ENCODE peak calls at places on chromosome 2, in seven cellular contexts. One of them, this sample, is unnamed.

GRCh38 chr2:45986509-45986908 is 310.7 kb upstream of the EPAS1 start:
- DNase-seq in mesenchymal stem cell: no peak
- DNase-seq in H9: no peak
- DNase-seq in neuronal stem cell: no peak
- DNase-seq in IMR-90: no peak
- DNase-seq in mesendoderm: no peak
- DNase-seq in trophoblast cell: no peak
- DNase-seq in this sample: peak

GRCh38 chr2:36352024-36352398 is 3.6 kb upstream of the CRIM1 start:
- DNase-seq in mesenchymal stem cell: peak
- DNase-seq in H9: peak
- DNase-seq in neuronal stem cell: no peak
- DNase-seq in IMR-90: peak
- DNase-seq in mesendoderm: peak
- DNase-seq in trophoblast cell: no peak
- DNase-seq in this sample: no peak

GRCh38 chr2:161273038-161273760 is 35.0 kb upstream of the PSMD14 start:
- DNase-seq in mesenchymal stem cell: peak
- DNase-seq in H9: no peak
- DNase-seq in neuronal stem cell: peak
- DNase-seq in IMR-90: peak
- DNase-seq in mesendoderm: peak
- DNase-seq in trophoblast cell: peak
- DNase-seq in this sample: no peak

GRCh38 chr2:236162804-236163482 is 5.2 kb downstream of the GBX2 start:
- DNase-seq in mesenchymal stem cell: no peak
- DNase-seq in H9: no peak
- DNase-seq in neuronal stem cell: peak
- DNase-seq in IMR-90: no peak
- DNase-seq in mesendoderm: no peak
- DNase-seq in trophoblast cell: no peak
- DNase-seq in this sample: no peak

GRCh38 chr2:30622452-30622851 is 175.4 kb downstream of the LCLAT1 start:
- DNase-seq in mesenchymal stem cell: no peak
- DNase-seq in H9: no peak
- DNase-seq in neuronal stem cell: no peak
- DNase-seq in IMR-90: no peak
- DNase-seq in mesendoderm: no peak
- DNase-seq in trophoblast cell: peak
- DNase-seq in this sample: no peak

GRCh38 chr2:45361666-45362065 is 249.4 kb downstream of the SRBD1 start:
- DNase-seq in mesenchymal stem cell: no peak
- DNase-seq in H9: no peak
- DNase-seq in neuronal stem cell: no peak
- DNase-seq in IMR-90: no peak
- DNase-seq in mesendoderm: no peak
- DNase-seq in trophoblast cell: no peak
- DNase-seq in this sample: no peak

GRCh38 chr2:227884511-227884947 is 13.1 kb downstream of the DAW1 start:
- DNase-seq in mesenchymal stem cell: peak
- DNase-seq in H9: peak
- DNase-seq in neuronal stem cell: peak
- DNase-seq in IMR-90: peak
- DNase-seq in mesendoderm: peak
- DNase-seq in trophoblast cell: peak
- DNase-seq in this sample: peak

GRCh38 chr2:160270571-160271113 is 70.6 kb upstream of the ITGB6 start:
- DNase-seq in mesenchymal stem cell: no peak
- DNase-seq in H9: peak
- DNase-seq in neuronal stem cell: no peak
- DNase-seq in IMR-90: no peak
- DNase-seq in mesendoderm: peak
- DNase-seq in trophoblast cell: peak
- DNase-seq in this sample: peak

GRCh38 chr2:83967854-83968253 is 491.2 kb downstream of the SUCLG1 start:
- DNase-seq in mesenchymal stem cell: no peak
- DNase-seq in H9: no peak
- DNase-seq in neuronal stem cell: no peak
- DNase-seq in IMR-90: no peak
- DNase-seq in mesendoderm: peak
- DNase-seq in trophoblast cell: no peak
- DNase-seq in this sample: no peak

GRCh38 chr2:125642032-125642431 is 1013.9 kb upstream of the GYPC start:
- DNase-seq in mesenchymal stem cell: no peak
- DNase-seq in H9: no peak
- DNase-seq in neuronal stem cell: no peak
- DNase-seq in IMR-90: no peak
- DNase-seq in mesendoderm: no peak
- DNase-seq in trophoblast cell: no peak
- DNase-seq in this sample: no peak

GRCh38 chr2:33425156-33425555 is 51.3 kb upstream of the RASGRP3 start:
- DNase-seq in mesenchymal stem cell: no peak
- DNase-seq in H9: no peak
- DNase-seq in neuronal stem cell: no peak
- DNase-seq in IMR-90: no peak
- DNase-seq in mesendoderm: no peak
- DNase-seq in trophoblast cell: no peak
- DNase-seq in this sample: no peak

GRCh38 chr2:101718993-101719571 is 21.6 kb downstream of the MAP4K4 start:
- DNase-seq in mesenchymal stem cell: no peak
- DNase-seq in H9: no peak
- DNase-seq in neuronal stem cell: no peak
- DNase-seq in IMR-90: peak
- DNase-seq in mesendoderm: no peak
- DNase-seq in trophoblast cell: no peak
- DNase-seq in this sample: no peak

GRCh38 chr2:11863103-11863502 is 116.7 kb downstream of the LPIN1 start:
- DNase-seq in mesenchymal stem cell: no peak
- DNase-seq in H9: no peak
- DNase-seq in neuronal stem cell: no peak
- DNase-seq in IMR-90: no peak
- DNase-seq in mesendoderm: no peak
- DNase-seq in trophoblast cell: no peak
- DNase-seq in this sample: no peak

GRCh38 chr2:192473331-192473730 is 278.6 kb upstream of the TMEFF2 start:
- DNase-seq in mesenchymal stem cell: no peak
- DNase-seq in H9: no peak
- DNase-seq in neuronal stem cell: no peak
- DNase-seq in IMR-90: no peak
- DNase-seq in mesendoderm: no peak
- DNase-seq in trophoblast cell: no peak
- DNase-seq in this sample: no peak

GRCh38 chr2:30180230-30180629 is 33.4 kb downstream of the YPEL5 start:
- DNase-seq in mesenchymal stem cell: no peak
- DNase-seq in H9: no peak
- DNase-seq in neuronal stem cell: no peak
- DNase-seq in IMR-90: no peak
- DNase-seq in mesendoderm: no peak
- DNase-seq in trophoblast cell: no peak
- DNase-seq in this sample: no peak

GRCh38 chr2:109057686-109058085 is 68.7 kb upstream of the EDAR start:
- DNase-seq in mesenchymal stem cell: no peak
- DNase-seq in H9: no peak
- DNase-seq in neuronal stem cell: no peak
- DNase-seq in IMR-90: no peak
- DNase-seq in mesendoderm: no peak
- DNase-seq in trophoblast cell: no peak
- DNase-seq in this sample: no peak

GRCh38 chr2:68709421-68709911 is 25.1 kb upstream of the ARHGAP25 start:
- DNase-seq in mesenchymal stem cell: peak
- DNase-seq in H9: peak
- DNase-seq in neuronal stem cell: peak
- DNase-seq in IMR-90: peak
- DNase-seq in mesendoderm: peak
- DNase-seq in trophoblast cell: no peak
- DNase-seq in this sample: no peak

GRCh38 chr2:23454501-23455120 is 69.6 kb downstream of the KLHL29 start:
- DNase-seq in mesenchymal stem cell: no peak
- DNase-seq in H9: no peak
- DNase-seq in neuronal stem cell: no peak
- DNase-seq in IMR-90: no peak
- DNase-seq in mesendoderm: no peak
- DNase-seq in trophoblast cell: no peak
- DNase-seq in this sample: no peak

GRCh38 chr2:201046881-201047280 is 24.6 kb downstream of the HYCC2 start:
- DNase-seq in mesenchymal stem cell: no peak
- DNase-seq in H9: no peak
- DNase-seq in neuronal stem cell: no peak
- DNase-seq in IMR-90: no peak
- DNase-seq in mesendoderm: no peak
- DNase-seq in trophoblast cell: no peak
- DNase-seq in this sample: no peak

GRCh38 chr2:226464380-226464779 is 335.2 kb downstream of the IRS1 start:
- DNase-seq in mesenchymal stem cell: no peak
- DNase-seq in H9: no peak
- DNase-seq in neuronal stem cell: no peak
- DNase-seq in IMR-90: no peak
- DNase-seq in mesendoderm: no peak
- DNase-seq in trophoblast cell: no peak
- DNase-seq in this sample: no peak

GRCh38 chr2:59787095-59787494 is 766.4 kb downstream of the BCL11A start:
- DNase-seq in mesenchymal stem cell: no peak
- DNase-seq in H9: no peak
- DNase-seq in neuronal stem cell: no peak
- DNase-seq in IMR-90: no peak
- DNase-seq in mesendoderm: no peak
- DNase-seq in trophoblast cell: no peak
- DNase-seq in this sample: no peak

GRCh38 chr2:223537669-223538601 is 64.2 kb downstream of the SCG2 start:
- DNase-seq in mesenchymal stem cell: peak
- DNase-seq in H9: no peak
- DNase-seq in neuronal stem cell: no peak
- DNase-seq in IMR-90: peak
- DNase-seq in mesendoderm: peak
- DNase-seq in trophoblast cell: no peak
- DNase-seq in this sample: no peak

GRCh38 chr2:47043142-47043890 is 111.8 kb downstream of the STPG4 start:
- DNase-seq in mesenchymal stem cell: peak
- DNase-seq in H9: peak
- DNase-seq in neuronal stem cell: no peak
- DNase-seq in IMR-90: peak
- DNase-seq in mesendoderm: peak
- DNase-seq in trophoblast cell: peak
- DNase-seq in this sample: peak

GRCh38 chr2:72612614-72613160 is 213.1 kb downstream of the EXOC6B start:
- DNase-seq in mesenchymal stem cell: no peak
- DNase-seq in H9: no peak
- DNase-seq in neuronal stem cell: no peak
- DNase-seq in IMR-90: no peak
- DNase-seq in mesendoderm: no peak
- DNase-seq in trophoblast cell: no peak
- DNase-seq in this sample: no peak

GRCh38 chr2:52428224-52428623 is 1339.4 kb upstream of the CHAC2 start:
- DNase-seq in mesenchymal stem cell: no peak
- DNase-seq in H9: peak
- DNase-seq in neuronal stem cell: no peak
- DNase-seq in IMR-90: no peak
- DNase-seq in mesendoderm: peak
- DNase-seq in trophoblast cell: no peak
- DNase-seq in this sample: no peak

GRCh38 chr2:65061910-65062339 is 5.7 kb downstream of the CEP68 start:
- DNase-seq in mesenchymal stem cell: no peak
- DNase-seq in H9: no peak
- DNase-seq in neuronal stem cell: no peak
- DNase-seq in IMR-90: no peak
- DNase-seq in mesendoderm: no peak
- DNase-seq in trophoblast cell: no peak
- DNase-seq in this sample: no peak
- H2AK5ac ChIP-seq in mesenchymal stem cell: no peak
- H2AK5ac ChIP-seq in H9: no peak
- H2AK5ac ChIP-seq in neuronal stem cell: no peak
- H2AK5ac ChIP-seq in IMR-90: no peak
- H2AK5ac ChIP-seq in mesendoderm: no peak
- H2AK5ac ChIP-seq in trophoblast cell: no peak
- H2AK5ac ChIP-seq in this sample: no peak

DNA sequence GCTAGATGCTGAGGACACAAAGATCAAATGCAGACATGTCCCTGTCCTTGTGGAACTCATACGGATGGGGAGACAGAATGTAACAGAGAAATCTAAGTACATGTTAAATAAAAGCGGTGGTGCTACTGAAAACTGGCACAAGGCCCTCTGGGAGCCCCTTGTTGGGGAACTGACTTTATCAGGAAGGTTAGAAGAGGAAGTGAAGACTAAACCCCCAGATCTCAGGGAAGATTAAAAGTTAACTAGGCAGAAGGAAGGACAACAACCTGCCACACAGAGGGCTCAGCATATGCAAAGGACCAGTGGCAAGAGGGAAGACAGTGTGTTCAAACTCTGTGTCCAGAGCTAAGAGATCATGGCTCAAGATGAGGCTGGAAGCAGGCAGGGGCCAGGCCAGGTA is 4.8 kb downstream of the CACNB4 start:
- DNase-seq in mesenchymal stem cell: no peak
- DNase-seq in H9: no peak
- DNase-seq in neuronal stem cell: no peak
- DNase-seq in IMR-90: no peak
- DNase-seq in mesendoderm: no peak
- DNase-seq in trophoblast cell: no peak
- DNase-seq in this sample: no peak
- H2AK5ac ChIP-seq in mesenchymal stem cell: no peak
- H2AK5ac ChIP-seq in H9: no peak
- H2AK5ac ChIP-seq in neuronal stem cell: no peak
- H2AK5ac ChIP-seq in IMR-90: no peak
- H2AK5ac ChIP-seq in mesendoderm: no peak
- H2AK5ac ChIP-seq in trophoblast cell: no peak
- H2AK5ac ChIP-seq in this sample: no peak

GRCh38 chr2:42618116-42618515 is 49.7 kb downstream of the MTA3 start:
- DNase-seq in mesenchymal stem cell: peak
- DNase-seq in H9: no peak
- DNase-seq in neuronal stem cell: no peak
- DNase-seq in IMR-90: no peak
- DNase-seq in mesendoderm: no peak
- DNase-seq in trophoblast cell: no peak
- DNase-seq in this sample: no peak
- H2AK5ac ChIP-seq in mesenchymal stem cell: no peak
- H2AK5ac ChIP-seq in H9: no peak
- H2AK5ac ChIP-seq in neuronal stem cell: no peak
- H2AK5ac ChIP-seq in IMR-90: no peak
- H2AK5ac ChIP-seq in mesendoderm: no peak
- H2AK5ac ChIP-seq in trophoblast cell: no peak
- H2AK5ac ChIP-seq in this sample: no peak

GRCh38 chr2:128591841-128592822 is 273.5 kb upstream of the HS6ST1 start:
- DNase-seq in mesenchymal stem cell: no peak
- DNase-seq in H9: peak
- DNase-seq in neuronal stem cell: no peak
- DNase-seq in IMR-90: no peak
- DNase-seq in mesendoderm: no peak
- DNase-seq in trophoblast cell: no peak
- DNase-seq in this sample: peak
- H2AK5ac ChIP-seq in mesenchymal stem cell: no peak
- H2AK5ac ChIP-seq in H9: no peak
- H2AK5ac ChIP-seq in neuronal stem cell: peak
- H2AK5ac ChIP-seq in IMR-90: no peak
- H2AK5ac ChIP-seq in mesendoderm: no peak
- H2AK5ac ChIP-seq in trophoblast cell: no peak
- H2AK5ac ChIP-seq in this sample: no peak

GRCh38 chr2:167692191-167692590 is 555.2 kb downstream of the STK39 start:
- DNase-seq in mesenchymal stem cell: no peak
- DNase-seq in H9: no peak
- DNase-seq in neuronal stem cell: no peak
- DNase-seq in IMR-90: no peak
- DNase-seq in mesendoderm: no peak
- DNase-seq in trophoblast cell: no peak
- DNase-seq in this sample: no peak
- H2AK5ac ChIP-seq in mesenchymal stem cell: no peak
- H2AK5ac ChIP-seq in H9: no peak
- H2AK5ac ChIP-seq in neuronal stem cell: no peak
- H2AK5ac ChIP-seq in IMR-90: no peak
- H2AK5ac ChIP-seq in mesendoderm: no peak
- H2AK5ac ChIP-seq in trophoblast cell: no peak
- H2AK5ac ChIP-seq in this sample: no peak

GRCh38 chr2:147773479-147773878 is 71.3 kb upstream of the ACVR2A start:
- DNase-seq in mesenchymal stem cell: no peak
- DNase-seq in H9: no peak
- DNase-seq in neuronal stem cell: no peak
- DNase-seq in IMR-90: no peak
- DNase-seq in mesendoderm: peak
- DNase-seq in trophoblast cell: no peak
- DNase-seq in this sample: no peak
- H2AK5ac ChIP-seq in mesenchymal stem cell: no peak
- H2AK5ac ChIP-seq in H9: no peak
- H2AK5ac ChIP-seq in neuronal stem cell: no peak
- H2AK5ac ChIP-seq in IMR-90: no peak
- H2AK5ac ChIP-seq in mesendoderm: no peak
- H2AK5ac ChIP-seq in trophoblast cell: no peak
- H2AK5ac ChIP-seq in this sample: no peak

This sample was measured in H1.